ENCODE peak calls at places on chromosomes 6 and 20, in four cellular contexts. One of them, this sample, is unnamed.

GRCh38 chr6:26122402-26122792 is 35.2 kb downstream of the HFE start:
- DNase-seq in A549: no peak
- DNase-seq in GM12878: no peak
- DNase-seq in endothelial cell of umbilical vein: no peak
- DNase-seq in this sample: peak

GRCh38 chr20:35156978-35157377 is 9.8 kb upstream of the EDEM2 start:
- DNase-seq in A549: no peak
- DNase-seq in GM12878: no peak
- DNase-seq in endothelial cell of umbilical vein: no peak
- DNase-seq in this sample: no peak

GRCh38 chr6:39194466-39194865 is 34.8 kb downstream of the KCNK5 start:
- DNase-seq in A549: no peak
- DNase-seq in GM12878: no peak
- DNase-seq in endothelial cell of umbilical vein: no peak
- DNase-seq in this sample: no peak

GRCh38 chr20:48025661-48026060 is 240.4 kb upstream of the SULF2 start:
- DNase-seq in A549: no peak
- DNase-seq in GM12878: no peak
- DNase-seq in endothelial cell of umbilical vein: no peak
- DNase-seq in this sample: no peak

GRCh38 chr6:155050311-155050710 is 55.2 kb downstream of the TIAM2 start:
- DNase-seq in A549: no peak
- DNase-seq in GM12878: peak
- DNase-seq in endothelial cell of umbilical vein: no peak
- DNase-seq in this sample: no peak

GRCh38 chr6:38776515-38776914 is 61.4 kb downstream of the DNAH8 start:
- DNase-seq in A549: no peak
- DNase-seq in GM12878: no peak
- DNase-seq in endothelial cell of umbilical vein: peak
- DNase-seq in this sample: no peak

GRCh38 chr6:72825265-72825918 is 203.5 kb downstream of the KCNQ5 start:
- DNase-seq in A549: no peak
- DNase-seq in GM12878: peak
- DNase-seq in endothelial cell of umbilical vein: peak
- DNase-seq in this sample: no peak

GRCh38 chr6:63525186-63525878 is 46.9 kb upstream of the LOC128125822 start:
- DNase-seq in A549: no peak
- DNase-seq in GM12878: no peak
- DNase-seq in endothelial cell of umbilical vein: no peak
- DNase-seq in this sample: no peak

GRCh38 chr20:63309261-63310071 is 16.5 kb downstream of the COL20A1 start:
- DNase-seq in A549: peak
- DNase-seq in GM12878: no peak
- DNase-seq in endothelial cell of umbilical vein: peak
- DNase-seq in this sample: peak

GRCh38 chr6:14748679-14749078 is 497.2 kb upstream of the JARID2 start:
- DNase-seq in A549: no peak
- DNase-seq in GM12878: no peak
- DNase-seq in endothelial cell of umbilical vein: no peak
- DNase-seq in this sample: no peak

GRCh38 chr6:18326001-18326400 is 61.1 kb upstream of the RNF144B start:
- DNase-seq in A549: no peak
- DNase-seq in GM12878: no peak
- DNase-seq in endothelial cell of umbilical vein: no peak
- DNase-seq in this sample: no peak

GRCh38 chr6:27503436-27504030 is 30.6 kb upstream of the ZNF184 start:
- DNase-seq in A549: no peak
- DNase-seq in GM12878: peak
- DNase-seq in endothelial cell of umbilical vein: peak
- DNase-seq in this sample: peak

GRCh38 chr6:79077680-79078056 is 386 bp downstream of the PHIP start:
- DNase-seq in A549: peak
- DNase-seq in GM12878: no peak
- DNase-seq in endothelial cell of umbilical vein: no peak
- DNase-seq in this sample: peak

GRCh38 chr20:33815671-33816070 is 4.5 kb downstream of the CHMP4B start:
- DNase-seq in A549: no peak
- DNase-seq in GM12878: no peak
- DNase-seq in endothelial cell of umbilical vein: no peak
- DNase-seq in this sample: no peak

GRCh38 chr6:10271982-10272381 is 142.9 kb downstream of the TFAP2A start:
- DNase-seq in A549: no peak
- DNase-seq in GM12878: no peak
- DNase-seq in endothelial cell of umbilical vein: no peak
- DNase-seq in this sample: no peak

GRCh38 chr6:27890351-27891299 is 21.6 kb downstream of the OR2B2 start:
- DNase-seq in A549: peak
- DNase-seq in GM12878: peak
- DNase-seq in endothelial cell of umbilical vein: peak
- DNase-seq in this sample: peak

GRCh38 chr6:15473741-15474161 is 189.1 kb downstream of the DTNBP1 start:
- DNase-seq in A549: no peak
- DNase-seq in GM12878: no peak
- DNase-seq in endothelial cell of umbilical vein: peak
- DNase-seq in this sample: no peak

GRCh38 chr6:147395158-147395557 is 113.3 kb upstream of the SAMD5 start:
- DNase-seq in A549: no peak
- DNase-seq in GM12878: no peak
- DNase-seq in endothelial cell of umbilical vein: no peak
- DNase-seq in this sample: no peak

GRCh38 chr6:167426620-167427019 is 101.7 kb downstream of the TTLL2 start:
- DNase-seq in A549: no peak
- DNase-seq in GM12878: no peak
- DNase-seq in endothelial cell of umbilical vein: no peak
- DNase-seq in this sample: no peak

GRCh38 chr6:138248878-138249277 is 30.6 kb upstream of the PBOV1 start:
- DNase-seq in A549: no peak
- DNase-seq in GM12878: no peak
- DNase-seq in endothelial cell of umbilical vein: no peak
- DNase-seq in this sample: no peak

GRCh38 chr6:44411141-44411540 is 23.6 kb downstream of the CDC5L start:
- DNase-seq in A549: no peak
- DNase-seq in GM12878: no peak
- DNase-seq in endothelial cell of umbilical vein: peak
- DNase-seq in this sample: no peak

GRCh38 chr6:44138717-44139350 is 11.5 kb downstream of the TMEM63B start:
- DNase-seq in A549: no peak
- DNase-seq in GM12878: no peak
- DNase-seq in endothelial cell of umbilical vein: no peak
- DNase-seq in this sample: no peak

GRCh38 chr6:64034331-64034730 is 398.7 kb downstream of the PHF3 start:
- DNase-seq in A549: no peak
- DNase-seq in GM12878: no peak
- DNase-seq in endothelial cell of umbilical vein: no peak
- DNase-seq in this sample: no peak

GRCh38 chr6:61193771-61194170 is 1092.3 kb downstream of the KHDRBS2 start:
- DNase-seq in A549: no peak
- DNase-seq in GM12878: no peak
- DNase-seq in endothelial cell of umbilical vein: no peak
- DNase-seq in this sample: no peak

GRCh38 chr6:122735618-122736017 is 43.9 kb upstream of the FABP7 start:
- DNase-seq in A549: no peak
- DNase-seq in GM12878: no peak
- DNase-seq in endothelial cell of umbilical vein: no peak
- DNase-seq in this sample: no peak

GRCh38 chr6:166904101-166904746 is 52.1 kb downstream of the RNASET2 start:
- DNase-seq in A549: no peak
- DNase-seq in GM12878: no peak
- DNase-seq in endothelial cell of umbilical vein: no peak
- DNase-seq in this sample: no peak

GRCh38 chr6:16333580-16333979 is 95.2 kb downstream of the GMPR start:
- DNase-seq in A549: no peak
- DNase-seq in GM12878: no peak
- DNase-seq in endothelial cell of umbilical vein: no peak
- DNase-seq in this sample: no peak

DNA sequence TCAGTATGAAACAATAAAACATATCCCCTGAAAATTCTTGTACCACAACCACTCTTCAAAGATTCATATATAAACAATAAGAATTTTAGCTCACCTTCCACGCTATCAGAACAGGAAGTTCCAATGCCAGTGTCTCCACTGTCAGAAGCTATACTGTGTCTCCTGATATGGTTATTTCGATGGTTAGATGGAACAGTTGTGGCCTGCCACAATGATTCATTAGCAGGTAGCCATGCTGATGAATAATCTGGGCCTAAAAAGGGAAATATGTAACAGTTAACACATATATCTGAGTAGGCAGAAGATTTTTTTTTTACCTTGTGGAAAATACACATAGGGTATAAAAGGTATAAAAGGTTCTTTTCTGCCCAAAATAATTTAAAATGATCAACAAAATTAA is 19.0 kb downstream of the CEP85L start:
- DNase-seq in A549: no peak
- DNase-seq in GM12878: no peak
- DNase-seq in endothelial cell of umbilical vein: no peak
- DNase-seq in this sample: peak
- TF ChIP-seq MYC in A549: no peak
- TF ChIP-seq MYC in GM12878: no peak
- TF ChIP-seq MYC in endothelial cell of umbilical vein: no peak
- TF ChIP-seq MYC in this sample: no peak

GRCh38 chr20:20210327-20210726 is 157.6 kb upstream of the INSM1 start:
- DNase-seq in A549: no peak
- DNase-seq in GM12878: no peak
- DNase-seq in endothelial cell of umbilical vein: no peak
- DNase-seq in this sample: no peak
- TF ChIP-seq MAX in A549: no peak
- TF ChIP-seq MAX in GM12878: no peak
- TF ChIP-seq MAX in endothelial cell of umbilical vein: no peak
- TF ChIP-seq MAX in this sample: no peak

DNA sequence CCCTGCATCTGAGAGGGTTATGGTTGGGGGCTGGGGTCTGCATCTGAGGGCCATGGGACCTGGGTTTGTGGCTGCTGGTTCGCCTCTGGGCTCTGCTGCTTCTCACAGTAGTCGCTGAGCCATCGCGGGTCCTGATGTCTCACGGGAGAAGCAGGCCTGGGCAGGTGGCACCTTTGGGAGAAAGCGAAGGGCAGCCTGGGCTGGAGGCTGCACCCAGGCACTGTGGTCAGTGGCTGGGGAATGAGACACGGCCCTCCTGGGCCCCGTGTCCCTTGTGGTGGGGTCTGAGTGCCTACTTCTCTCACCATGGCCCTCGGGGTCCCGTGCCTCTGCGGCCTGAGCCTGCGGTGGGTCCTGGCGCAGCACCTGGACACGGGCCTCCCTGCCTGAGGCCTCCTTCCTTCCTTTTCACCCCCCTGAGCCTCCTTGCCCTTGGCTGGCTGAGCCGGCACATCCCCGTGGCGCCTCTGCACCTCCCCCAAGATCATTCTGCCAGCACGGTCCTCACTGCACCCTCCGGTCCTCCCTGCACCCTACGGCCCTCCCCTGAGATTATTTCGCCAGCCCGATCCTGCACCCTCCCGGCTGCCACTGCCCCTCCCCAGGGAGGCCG is 206.0 kb downstream of the ERMARD start:
- DNase-seq in A549: no peak
- DNase-seq in GM12878: no peak
- DNase-seq in endothelial cell of umbilical vein: no peak
- DNase-seq in this sample: peak
- TF ChIP-seq MYC in A549: no peak
- TF ChIP-seq MYC in GM12878: no peak
- TF ChIP-seq MYC in endothelial cell of umbilical vein: no peak
- TF ChIP-seq MYC in this sample: no peak

DNA sequence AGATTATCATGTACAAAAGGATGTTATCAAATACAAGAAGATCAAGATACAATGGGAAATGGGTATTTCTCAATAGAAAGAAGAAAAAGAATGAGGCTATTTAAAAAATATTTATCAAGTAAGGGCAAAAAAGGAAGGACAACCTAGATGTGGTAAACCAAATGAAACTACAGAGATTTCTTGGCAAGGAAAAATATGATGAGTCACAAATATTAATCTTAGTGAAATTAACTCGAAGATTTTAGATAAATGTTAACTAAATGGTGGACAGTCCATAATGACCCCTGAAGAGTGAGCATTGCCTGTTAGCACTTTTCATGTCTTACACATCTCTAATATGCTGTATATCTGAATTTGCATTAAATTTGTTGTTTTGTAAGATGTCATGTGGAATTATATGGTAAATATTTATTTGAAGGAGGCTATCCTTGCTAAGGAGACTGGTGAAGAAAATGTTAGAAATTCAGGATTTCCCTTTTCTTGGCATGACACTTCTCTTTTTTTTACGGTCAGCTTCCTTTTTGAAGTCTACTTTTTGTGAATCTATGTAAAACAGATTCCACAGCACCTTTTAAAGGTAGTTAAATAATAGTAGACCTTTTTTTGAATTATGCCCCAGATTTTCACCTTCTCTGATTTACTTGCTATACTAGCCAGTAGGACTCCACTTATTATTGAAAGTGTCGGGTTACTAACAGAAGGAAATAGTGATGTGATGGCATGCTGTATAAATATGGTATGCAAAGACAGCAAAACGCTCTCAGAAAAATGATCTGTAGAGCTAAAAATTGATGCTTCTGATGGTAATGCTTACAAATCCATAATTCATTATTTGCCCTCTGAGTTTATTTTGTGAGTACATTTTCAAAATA is 120.5 kb downstream of the HIVEP1 start:
- DNase-seq in A549: no peak
- DNase-seq in GM12878: no peak
- DNase-seq in endothelial cell of umbilical vein: no peak
- DNase-seq in this sample: no peak
- TF ChIP-seq MAX in A549: no peak
- TF ChIP-seq MAX in GM12878: no peak
- TF ChIP-seq MAX in endothelial cell of umbilical vein: no peak
- TF ChIP-seq MAX in this sample: no peak

GRCh38 chr6:104095661-104096416 is 763.9 kb downstream of the HACE1 start:
- DNase-seq in A549: no peak
- DNase-seq in GM12878: no peak
- DNase-seq in endothelial cell of umbilical vein: no peak
- DNase-seq in this sample: no peak
- TF ChIP-seq MYC in A549: no peak
- TF ChIP-seq MYC in GM12878: no peak
- TF ChIP-seq MYC in endothelial cell of umbilical vein: no peak
- TF ChIP-seq MYC in this sample: no peak

DNA sequence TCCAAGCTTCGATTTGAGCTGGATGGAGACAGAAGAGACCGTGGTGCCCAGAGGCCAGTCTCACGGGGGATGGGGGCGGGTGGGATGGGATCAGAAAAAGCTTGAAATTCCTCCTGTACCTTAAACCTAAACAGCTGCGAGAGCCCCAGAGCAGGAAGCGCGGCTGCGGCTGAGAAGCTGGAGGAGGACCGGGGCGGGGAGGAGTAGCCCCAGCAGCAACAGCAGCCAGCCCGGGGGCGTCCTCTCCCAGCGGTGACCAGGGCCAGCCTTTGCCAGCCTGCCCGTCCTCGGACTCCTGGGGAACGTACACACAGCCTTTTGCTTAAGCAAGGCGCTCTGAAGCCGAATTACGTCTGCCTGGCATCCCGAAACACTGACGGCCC is 17.4 kb upstream of the PRDM13 start:
- DNase-seq in A549: no peak
- DNase-seq in GM12878: no peak
- DNase-seq in endothelial cell of umbilical vein: no peak
- DNase-seq in this sample: no peak
- TF ChIP-seq MAX in A549: no peak
- TF ChIP-seq MAX in GM12878: no peak
- TF ChIP-seq MAX in endothelial cell of umbilical vein: no peak
- TF ChIP-seq MAX in this sample: no peak

GRCh38 chr6:169145991-169146501 is 107.6 kb downstream of the THBS2 start:
- DNase-seq in A549: no peak
- DNase-seq in GM12878: no peak
- DNase-seq in endothelial cell of umbilical vein: no peak
- DNase-seq in this sample: no peak
- TF ChIP-seq MYC in A549: no peak
- TF ChIP-seq MYC in GM12878: no peak
- TF ChIP-seq MYC in endothelial cell of umbilical vein: no peak
- TF ChIP-seq MYC in this sample: no peak

This sample was measured in NB4.